ENCODE peak calls at places on chromosomes 2 and 18, in ten cellular contexts. R, F, L, E, H, T, K, M, O and G are unnamed samples.

GRCh38 chr2:191626497-191627151 is 51.3 kb upstream of the NABP1 start:
- DNase-seq in L (peak; percentile 78), T (no peak), M (no peak), O (no peak), E (no peak), R (no peak), H (no peak), F (no peak), K (no peak), G (no peak)

GRCh38 chr18:46632401-46633089 is 24.5 kb downstream of the LOXHD1 start:
- DNase-seq in R (no peak), L (peak; percentile 61), H (no peak), T (no peak), K (no peak), M (no peak), O (no peak), E (no peak), F (no peak), G (no peak)

GRCh38 chr2:200340527-200341224 is 34.2 kb downstream of the SPATS2L start:
- DNase-seq in E (no peak), M (no peak), T (no peak), F (no peak), R (no peak), L (no peak), O (no peak), H (no peak), K (no peak), G (no peak)

GRCh38 chr2:18247282-18248110 is 313.0 kb downstream of the RDH14 start:
- DNase-seq in R (no peak), T (no peak), O (no peak), F (no peak), L (peak; percentile 17), M (no peak), K (no peak), E (no peak), H (peak; percentile 33), G (no peak)

GRCh38 chr18:63850010-63850409 is 37.5 kb upstream of the SERPINB2 start:
- DNase-seq in O (no peak), T (no peak), R (peak; percentile 47), E (peak; percentile 11), F (peak; percentile 57), H (peak; percentile 84), M (no peak), L (peak; percentile 79), K (no peak), G (no peak)

GRCh38 chr2:196376984-196377877 is 205.9 kb upstream of the STK17B start:
- DNase-seq in R (no peak), F (no peak), H (no peak), T (no peak), O (no peak), K (no peak), E (no peak), L (no peak), M (no peak), G (no peak)

GRCh38 chr2:24792874-24793751 is at the start of the genes CENPO and PTRHD1:
- DNase-seq in M (peak; percentile 98), R (peak; percentile 92), L (peak; percentile 96), O (peak; percentile 88), F (peak; percentile 99), K (peak; percentile 94), T (peak; percentile 89), E (peak; percentile 96), H (peak; percentile 96), G (peak; percentile 97)

GRCh38 chr2:189702071-189702470 is 27.6 kb downstream of the ANKAR start:
- DNase-seq in E (no peak), R (no peak), O (no peak), L (peak; percentile 18), K (no peak), F (no peak), T (no peak), M (no peak), H (no peak), G (no peak)

GRCh38 chr18:48947583-48947982 is 3.2 kb downstream of the SMAD7 start:
- DNase-seq in E (peak; percentile 80), O (no peak), R (no peak), T (no peak), L (no peak), K (no peak), H (peak; percentile 54), M (peak; percentile 58), F (peak; percentile 27), G (no peak)

GRCh38 chr2:212299333-212299732 is 239.3 kb downstream of the ERBB4 start:
- DNase-seq in E (no peak), H (no peak), T (no peak), F (no peak), K (no peak), L (no peak), O (no peak), M (no peak), R (no peak), G (no peak)

GRCh38 chr18:73487956-73488355 is 620.2 kb upstream of the NETO1 start:
- DNase-seq in R (no peak), F (no peak), K (no peak), L (no peak), E (no peak), O (no peak), T (no peak), H (no peak), M (no peak), G (no peak)

GRCh38 chr2:28347193-28347592 is 45.5 kb upstream of the FOSL2 start:
- DNase-seq in M (peak; percentile 22), T (no peak), F (no peak), O (no peak), R (no peak), L (no peak), E (no peak), K (no peak), H (no peak), G (no peak)

GRCh38 chr18:43049021-43049420 is 66.5 kb downstream of the RIT2 start:
- DNase-seq in L (no peak), O (no peak), R (no peak), E (peak; percentile 46), F (peak; percentile 15), K (no peak), T (no peak), M (no peak), H (no peak), G (no peak)

GRCh38 chr2:202317080-202317859 is 51.7 kb downstream of the NOP58 start:
- DNase-seq in K (no peak), M (no peak), F (peak; percentile 43), L (peak; percentile 86), R (peak; percentile 31), O (no peak), T (no peak), E (peak; percentile 12), H (peak; percentile 62), G (peak; percentile 86)

GRCh38 chr2:133710613-133711012 is 142.3 kb upstream of the NCKAP5 start:
- DNase-seq in H (no peak), F (peak; percentile 45), K (no peak), L (peak; percentile 42), E (no peak), M (no peak), R (no peak), O (no peak), T (no peak), G (no peak)

GRCh38 chr2:230873670-230874401 is 9.1 kb downstream of the ITM2C start:
- DNase-seq in R (no peak), T (no peak), K (no peak), H (no peak), L (no peak), O (no peak), E (no peak), M (peak; percentile 75), F (no peak), G (no peak)

GRCh38 chr2:237440819-237441281 is 26.9 kb upstream of the COL6A3 start:
- DNase-seq in F (no peak), T (no peak), L (no peak), R (no peak), H (no peak), M (no peak), K (no peak), O (no peak), E (no peak), G (no peak)

GRCh38 chr2:159748089-159748488 is 35.8 kb downstream of the MARCHF7 start:
- DNase-seq in L (no peak), T (no peak), F (no peak), R (no peak), K (no peak), H (no peak), O (no peak), E (no peak), M (no peak), G (no peak)